ENCODE peak calls at places on chromosome 21, in four cellular contexts. E, B, G and F are unnamed samples.

GRCh38 chr21:46423546-46424061 is 35.1 kb upstream of the DIP2A start:
- DNase-seq in B (no peak), E (no peak), G (no peak), F (no peak)

GRCh38 chr21:28588997-28589396 is 403.7 kb downstream of the LTN1 start:
- DNase-seq in E (no peak), G (no peak), B (no peak), F (no peak)

GRCh38 chr21:40841524-40842196 is 5.3 kb downstream of the DSCAM start:
- DNase-seq in G (peak), E (peak), B (peak), F (no peak)

GRCh38 chr21:31394309-31394708 is 50.2 kb upstream of the TIAM1 start:
- DNase-seq in G (no peak), E (no peak), B (no peak), F (no peak)

GRCh38 chr21:39180429-39181019 is 2.7 kb downstream of the PSMG1 start:
- DNase-seq in G (no peak), B (no peak), E (no peak), F (peak)

GRCh38 chr21:35477622-35478021 is 428.5 kb upstream of the RUNX1 start:
- DNase-seq in G (no peak), E (no peak), B (no peak), F (no peak)

GRCh38 chr21:39141502-39141901 is 41.7 kb downstream of the PSMG1 start:
- DNase-seq in E (no peak), G (no peak), B (no peak), F (peak)

GRCh38 chr21:24045775-24046215 is 1561.5 kb downstream of the MRPL39 start:
- DNase-seq in B (no peak), E (no peak), G (no peak), F (no peak)

GRCh38 chr21:34027727-34028461 is 45.5 kb upstream of the MRPS6 start:
- DNase-seq in G (no peak), B (no peak), E (no peak), F (no peak)

GRCh38 chr21:33362044-33362555 is 37.3 kb downstream of the IFNAR1 start:
- DNase-seq in B (peak), E (no peak), G (peak), F (no peak)

GRCh38 chr21:32143222-32143939 is 135.5 kb downstream of the MIS18A start:
- DNase-seq in B (no peak), E (peak), G (no peak), F (no peak)

GRCh38 chr21:14554948-14555347 is 8.8 kb upstream of the SAMSN1 start:
- DNase-seq in E (no peak), B (no peak), G (no peak), F (no peak)

GRCh38 chr21:45366931-45367401 is 38.0 kb upstream of the COL18A1 start:
- DNase-seq in B (no peak), E (no peak), G (no peak), F (peak)
- H2BK12ac ChIP-seq in B (peak), E (peak), G (peak), F (peak)

GRCh38 chr21:42534361-42534900 is 20.8 kb downstream of the SLC37A1 start:
- DNase-seq in E (no peak), B (no peak), G (no peak), F (no peak)
- H3K4me3 ChIP-seq in E (no peak), B (no peak), G (no peak), F (no peak)

DNA sequence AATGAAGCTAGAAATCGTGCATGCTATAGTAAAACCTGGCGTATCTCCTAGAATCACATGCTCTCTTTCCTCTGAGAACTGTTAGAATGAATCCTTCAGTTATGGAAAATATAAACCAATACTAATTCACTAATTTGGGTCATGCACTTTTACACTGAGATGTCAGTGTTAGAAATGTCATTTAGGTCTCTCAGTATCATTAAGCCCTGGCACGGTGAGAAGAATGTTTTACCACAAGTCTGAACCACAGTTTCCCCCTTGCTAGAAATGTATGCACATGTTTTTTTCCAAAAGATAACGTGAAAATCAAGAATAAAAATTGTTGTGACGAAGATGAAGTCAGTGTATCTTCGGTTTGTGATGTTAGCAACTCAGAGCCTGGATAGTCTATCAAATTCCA is 1062.8 kb upstream of the NCAM2 start:
- DNase-seq in G (no peak), B (no peak), E (no peak), F (no peak)
- H2BK12ac ChIP-seq in G (no peak), B (no peak), E (no peak), F (no peak)

GRCh38 chr21:36481639-36482038 is 1.7 kb upstream of the CLDN14 start:
- DNase-seq in E (no peak), G (no peak), B (no peak), F (no peak)
- H3K4me3 ChIP-seq in E (no peak), G (no peak), B (no peak), F (no peak)

DNA sequence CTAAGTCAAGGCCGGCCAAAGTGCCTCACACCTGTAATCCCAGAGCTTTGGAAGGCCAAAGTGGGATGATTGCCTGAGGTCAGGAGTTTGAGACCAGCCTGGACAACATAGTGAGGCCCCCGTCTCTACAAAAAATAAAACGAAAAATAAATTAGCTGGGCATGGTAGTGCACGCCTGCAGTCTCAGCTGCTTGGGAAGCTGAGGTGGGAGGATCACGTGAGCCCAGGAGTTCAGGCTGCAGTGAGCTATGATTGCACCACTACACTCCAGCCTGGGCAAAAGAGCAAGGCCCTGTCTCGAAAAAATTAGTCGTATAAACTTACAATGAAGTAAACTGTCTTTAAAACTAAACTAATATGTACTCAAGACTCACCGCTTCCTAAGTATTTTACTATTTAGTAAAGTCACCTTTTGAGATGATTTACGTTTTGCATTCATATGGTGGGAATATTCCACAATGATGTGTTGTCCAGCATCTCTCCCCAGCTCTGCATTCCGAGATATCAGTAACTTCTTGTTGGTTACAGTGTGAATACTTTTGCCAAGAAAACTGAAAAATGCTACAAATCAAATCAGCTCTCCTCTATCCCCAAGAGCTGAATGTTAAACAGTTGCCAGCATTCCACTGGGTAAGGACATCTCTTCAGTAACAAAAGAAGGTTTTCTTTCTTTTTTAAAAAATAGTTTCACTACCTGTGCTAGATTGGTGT is 84.9 kb upstream of the C21orf91 start:
- DNase-seq in G (no peak), E (no peak), B (no peak), F (no peak)
- H2BK12ac ChIP-seq in G (no peak), E (no peak), B (no peak), F (no peak)